ENCODE peak calls at places on chromosome X, in seven cellular contexts. One of them, this sample, is unnamed.

GRCh38 chrX:2413969-2414368 is 86.8 kb downstream of the DHRSX start:
- DNase-seq in lower leg skin: no peak
- DNase-seq in spleen: no peak
- DNase-seq in retinal pigment epithelial cell: no peak
- DNase-seq in psoas muscle: no peak
- DNase-seq in cardiac muscle cell: no peak
- DNase-seq in nephron progenitor cell: no peak
- DNase-seq in this sample: no peak

GRCh38 chrX:1657367-1658082 is 42.7 kb downstream of the ASMT start:
- DNase-seq in lower leg skin: no peak
- DNase-seq in spleen: peak
- DNase-seq in retinal pigment epithelial cell: no peak
- DNase-seq in psoas muscle: no peak
- DNase-seq in cardiac muscle cell: peak
- DNase-seq in nephron progenitor cell: peak
- DNase-seq in this sample: no peak

GRCh38 chrX:103687696-103688191 is 1.2 kb upstream of the MORF4L2 start:
- DNase-seq in lower leg skin: peak
- DNase-seq in spleen: no peak
- DNase-seq in retinal pigment epithelial cell: peak
- DNase-seq in psoas muscle: peak
- DNase-seq in cardiac muscle cell: peak
- DNase-seq in nephron progenitor cell: peak
- DNase-seq in this sample: no peak

GRCh38 chrX:3017492-3017891 is 11.1 kb downstream of the ARSH start:
- DNase-seq in lower leg skin: no peak
- DNase-seq in spleen: no peak
- DNase-seq in retinal pigment epithelial cell: no peak
- DNase-seq in psoas muscle: no peak
- DNase-seq in cardiac muscle cell: no peak
- DNase-seq in nephron progenitor cell: no peak
- DNase-seq in this sample: no peak

GRCh38 chrX:32530802-32531403 is 680.4 kb downstream of the DMD start:
- DNase-seq in lower leg skin: no peak
- DNase-seq in spleen: no peak
- DNase-seq in retinal pigment epithelial cell: peak
- DNase-seq in psoas muscle: no peak
- DNase-seq in cardiac muscle cell: peak
- DNase-seq in nephron progenitor cell: peak
- DNase-seq in this sample: no peak

GRCh38 chrX:101550825-101551767 is 749 bp downstream of the ARMCX1 start:
- DNase-seq in lower leg skin: peak
- DNase-seq in spleen: no peak
- DNase-seq in retinal pigment epithelial cell: no peak
- DNase-seq in psoas muscle: peak
- DNase-seq in cardiac muscle cell: peak
- DNase-seq in nephron progenitor cell: peak
- DNase-seq in this sample: no peak

GRCh38 chrX:132044953-132045352 is 21.9 kb downstream of the STK26 start:
- DNase-seq in lower leg skin: no peak
- DNase-seq in spleen: no peak
- DNase-seq in retinal pigment epithelial cell: no peak
- DNase-seq in psoas muscle: no peak
- DNase-seq in cardiac muscle cell: peak
- DNase-seq in nephron progenitor cell: no peak
- DNase-seq in this sample: no peak

GRCh38 chrX:133943507-133943906 is 41.9 kb downstream of the GPC3 start:
- DNase-seq in lower leg skin: no peak
- DNase-seq in spleen: no peak
- DNase-seq in retinal pigment epithelial cell: no peak
- DNase-seq in psoas muscle: no peak
- DNase-seq in cardiac muscle cell: no peak
- DNase-seq in nephron progenitor cell: no peak
- DNase-seq in this sample: no peak

GRCh38 chrX:75226280-75226679 is 47.6 kb upstream of the UPRT start:
- DNase-seq in lower leg skin: no peak
- DNase-seq in spleen: no peak
- DNase-seq in retinal pigment epithelial cell: no peak
- DNase-seq in psoas muscle: no peak
- DNase-seq in cardiac muscle cell: no peak
- DNase-seq in nephron progenitor cell: no peak
- DNase-seq in this sample: no peak

GRCh38 chrX:14032383-14032782 is 2.7 kb upstream of the GEMIN8 start:
- DNase-seq in lower leg skin: peak
- DNase-seq in spleen: no peak
- DNase-seq in retinal pigment epithelial cell: no peak
- DNase-seq in psoas muscle: no peak
- DNase-seq in cardiac muscle cell: peak
- DNase-seq in nephron progenitor cell: peak
- DNase-seq in this sample: no peak

GRCh38 chrX:108736509-108737479 is at the start of gene IRS4:
- DNase-seq in lower leg skin: no peak
- DNase-seq in spleen: no peak
- DNase-seq in retinal pigment epithelial cell: no peak
- DNase-seq in psoas muscle: no peak
- DNase-seq in cardiac muscle cell: peak
- DNase-seq in nephron progenitor cell: peak
- DNase-seq in this sample: peak

GRCh38 chrX:39601193-39602085 is 496.3 kb downstream of the BCOR start:
- DNase-seq in lower leg skin: no peak
- DNase-seq in spleen: no peak
- DNase-seq in retinal pigment epithelial cell: no peak
- DNase-seq in psoas muscle: no peak
- DNase-seq in cardiac muscle cell: no peak
- DNase-seq in nephron progenitor cell: peak
- DNase-seq in this sample: no peak

GRCh38 chrX:106481341-106481740 is 130.4 kb upstream of the RADX start:
- DNase-seq in lower leg skin: peak
- DNase-seq in spleen: no peak
- DNase-seq in retinal pigment epithelial cell: no peak
- DNase-seq in psoas muscle: no peak
- DNase-seq in cardiac muscle cell: peak
- DNase-seq in nephron progenitor cell: peak
- DNase-seq in this sample: no peak

GRCh38 chrX:105650577-105650976 is 171.8 kb upstream of the NRK start:
- DNase-seq in lower leg skin: no peak
- DNase-seq in spleen: no peak
- DNase-seq in retinal pigment epithelial cell: no peak
- DNase-seq in psoas muscle: no peak
- DNase-seq in cardiac muscle cell: no peak
- DNase-seq in nephron progenitor cell: no peak
- DNase-seq in this sample: no peak

GRCh38 chrX:150051096-150051495 is 112.8 kb upstream of the EOLA2 start:
- DNase-seq in lower leg skin: no peak
- DNase-seq in spleen: no peak
- DNase-seq in retinal pigment epithelial cell: no peak
- DNase-seq in psoas muscle: no peak
- DNase-seq in cardiac muscle cell: no peak
- DNase-seq in nephron progenitor cell: no peak
- DNase-seq in this sample: no peak

GRCh38 chrX:114017086-114017485 is 566.8 kb upstream of the HTR2C start:
- DNase-seq in lower leg skin: no peak
- DNase-seq in spleen: no peak
- DNase-seq in retinal pigment epithelial cell: no peak
- DNase-seq in psoas muscle: no peak
- DNase-seq in cardiac muscle cell: no peak
- DNase-seq in nephron progenitor cell: no peak
- DNase-seq in this sample: no peak
- TF ChIP-seq CTCF in lower leg skin: no peak
- TF ChIP-seq CTCF in spleen: no peak
- TF ChIP-seq CTCF in retinal pigment epithelial cell: no peak
- TF ChIP-seq CTCF in psoas muscle: no peak
- TF ChIP-seq CTCF in cardiac muscle cell: no peak
- TF ChIP-seq CTCF in nephron progenitor cell: no peak
- TF ChIP-seq CTCF in this sample: no peak

DNA sequence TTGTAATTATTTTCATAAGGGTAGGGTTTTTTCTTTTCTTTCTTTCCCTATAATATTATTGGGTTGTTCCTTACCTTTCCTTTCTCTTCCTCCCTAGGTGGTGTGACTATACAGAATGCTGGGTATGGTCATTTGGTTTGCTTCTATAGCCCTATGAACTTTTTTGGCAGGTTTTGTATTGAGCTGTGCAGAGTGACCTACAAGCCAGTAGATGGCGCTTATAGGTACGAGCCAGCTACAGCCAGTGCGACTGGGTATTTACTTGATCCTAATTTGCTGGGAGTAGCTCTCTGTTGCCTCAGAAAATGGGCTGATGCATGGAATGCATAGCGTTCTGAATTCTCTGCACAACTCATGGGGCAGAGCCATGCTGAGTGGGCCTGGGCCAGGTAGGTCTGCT is 423.3 kb downstream of the MAGEE1 start:
- DNase-seq in lower leg skin: no peak
- DNase-seq in spleen: no peak
- DNase-seq in retinal pigment epithelial cell: no peak
- DNase-seq in psoas muscle: no peak
- DNase-seq in cardiac muscle cell: no peak
- DNase-seq in nephron progenitor cell: no peak
- DNase-seq in this sample: no peak
- TF ChIP-seq CTCF in lower leg skin: no peak
- TF ChIP-seq CTCF in spleen: no peak
- TF ChIP-seq CTCF in retinal pigment epithelial cell: no peak
- TF ChIP-seq CTCF in psoas muscle: no peak
- TF ChIP-seq CTCF in cardiac muscle cell: no peak
- TF ChIP-seq CTCF in nephron progenitor cell: no peak
- TF ChIP-seq CTCF in this sample: peak

GRCh38 chrX:137212078-137212632 is 178.4 kb upstream of the GPR101 start:
- DNase-seq in lower leg skin: no peak
- DNase-seq in spleen: no peak
- DNase-seq in retinal pigment epithelial cell: no peak
- DNase-seq in psoas muscle: no peak
- DNase-seq in cardiac muscle cell: no peak
- DNase-seq in nephron progenitor cell: no peak
- DNase-seq in this sample: no peak

DNA sequence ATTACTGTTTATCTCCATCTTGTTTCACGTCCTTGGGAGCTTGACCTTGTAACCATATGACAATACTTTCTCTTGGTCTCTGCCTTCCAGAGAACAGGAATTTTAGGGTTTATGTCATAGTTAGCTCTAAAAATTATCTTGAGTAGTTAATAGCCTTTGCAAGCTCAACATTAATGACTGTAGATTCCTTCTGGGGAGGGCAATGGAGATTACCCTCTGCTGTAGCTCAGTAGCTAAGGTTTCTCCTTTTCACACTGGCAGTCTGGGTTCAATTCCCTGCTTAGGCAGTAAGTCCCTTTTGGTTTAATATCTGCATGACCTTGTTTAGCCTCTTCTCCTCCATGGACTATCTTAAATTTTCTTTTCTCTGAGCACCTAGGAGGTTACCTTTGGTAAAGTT is 181.7 kb upstream of the GPR101 start:
- DNase-seq in lower leg skin: no peak
- DNase-seq in spleen: no peak
- DNase-seq in retinal pigment epithelial cell: no peak
- DNase-seq in psoas muscle: no peak
- DNase-seq in cardiac muscle cell: no peak
- DNase-seq in nephron progenitor cell: no peak
- DNase-seq in this sample: no peak
- TF ChIP-seq CTCF in lower leg skin: no peak
- TF ChIP-seq CTCF in spleen: no peak
- TF ChIP-seq CTCF in retinal pigment epithelial cell: no peak
- TF ChIP-seq CTCF in psoas muscle: no peak
- TF ChIP-seq CTCF in cardiac muscle cell: no peak
- TF ChIP-seq CTCF in nephron progenitor cell: no peak
- TF ChIP-seq CTCF in this sample: no peak

GRCh38 chrX:8364369-8365141 is 100.1 kb upstream of the VCX3B start:
- DNase-seq in lower leg skin: no peak
- DNase-seq in spleen: no peak
- DNase-seq in retinal pigment epithelial cell: no peak
- DNase-seq in psoas muscle: no peak
- DNase-seq in cardiac muscle cell: peak
- DNase-seq in nephron progenitor cell: peak
- DNase-seq in this sample: no peak
- TF ChIP-seq CTCF in lower leg skin: no peak
- TF ChIP-seq CTCF in spleen: no peak
- TF ChIP-seq CTCF in retinal pigment epithelial cell: peak
- TF ChIP-seq CTCF in psoas muscle: peak
- TF ChIP-seq CTCF in cardiac muscle cell: peak
- TF ChIP-seq CTCF in nephron progenitor cell: peak
- TF ChIP-seq CTCF in this sample: peak

DNA sequence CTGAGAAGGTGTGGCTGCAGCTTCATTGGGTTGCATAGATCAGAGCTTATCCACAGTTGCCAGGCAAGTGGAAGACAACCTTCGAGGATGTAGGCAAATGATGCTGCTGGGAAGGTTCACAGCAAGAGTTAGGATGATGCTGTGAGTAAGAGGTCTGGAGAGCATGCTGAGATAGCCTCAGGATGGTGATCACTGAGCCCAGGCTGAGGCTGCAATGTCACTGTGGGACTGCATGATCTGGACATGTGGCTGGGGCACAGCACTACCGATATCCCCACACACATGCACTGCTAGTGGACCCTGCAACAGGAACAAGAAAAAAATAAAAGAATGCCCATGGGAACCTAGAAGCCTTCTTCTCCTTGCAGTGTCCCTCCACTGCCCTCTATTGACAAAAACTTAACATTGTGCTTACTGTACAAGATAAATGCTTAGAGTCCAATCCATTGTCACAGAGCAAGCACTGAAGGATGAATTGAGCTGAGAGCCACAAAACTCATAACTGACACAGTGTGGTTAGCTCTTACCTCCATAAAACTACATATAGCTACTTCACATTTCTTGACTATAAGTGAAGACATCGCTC is 105.6 kb downstream of the CNKSR2 start:
- DNase-seq in lower leg skin: no peak
- DNase-seq in spleen: no peak
- DNase-seq in retinal pigment epithelial cell: peak
- DNase-seq in psoas muscle: no peak
- DNase-seq in cardiac muscle cell: peak
- DNase-seq in nephron progenitor cell: peak
- DNase-seq in this sample: no peak
- TF ChIP-seq CTCF in lower leg skin: no peak
- TF ChIP-seq CTCF in spleen: peak
- TF ChIP-seq CTCF in retinal pigment epithelial cell: peak
- TF ChIP-seq CTCF in psoas muscle: peak
- TF ChIP-seq CTCF in cardiac muscle cell: peak
- TF ChIP-seq CTCF in nephron progenitor cell: peak
- TF ChIP-seq CTCF in this sample: peak

DNA sequence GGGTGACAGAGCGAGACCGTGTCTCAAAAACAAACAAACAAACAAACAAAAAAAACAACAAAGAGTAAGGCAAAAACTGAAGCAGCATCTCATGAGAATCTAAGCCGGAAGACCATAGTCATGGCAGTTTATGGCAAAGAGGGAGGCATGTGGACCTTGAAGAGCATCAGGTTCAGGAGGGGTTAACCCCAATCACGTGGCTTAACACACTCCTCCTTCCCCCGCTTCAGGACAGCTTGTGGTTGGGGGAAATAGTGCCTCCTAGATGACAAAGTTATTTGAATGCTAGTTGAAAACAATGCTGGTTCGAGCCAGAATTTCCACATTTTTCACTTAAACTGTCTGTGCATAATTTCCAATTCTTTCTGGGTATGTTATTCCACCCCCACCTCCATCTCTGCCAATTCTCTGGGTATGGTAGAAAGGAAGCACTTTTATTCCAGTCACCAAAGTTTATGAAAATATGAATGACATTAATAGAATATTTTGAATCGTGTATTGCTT is 11.7 kb upstream of the MAP7D3 start:
- DNase-seq in lower leg skin: no peak
- DNase-seq in spleen: no peak
- DNase-seq in retinal pigment epithelial cell: no peak
- DNase-seq in psoas muscle: no peak
- DNase-seq in cardiac muscle cell: peak
- DNase-seq in nephron progenitor cell: no peak
- DNase-seq in this sample: no peak
- TF ChIP-seq CTCF in lower leg skin: no peak
- TF ChIP-seq CTCF in spleen: no peak
- TF ChIP-seq CTCF in retinal pigment epithelial cell: no peak
- TF ChIP-seq CTCF in psoas muscle: no peak
- TF ChIP-seq CTCF in cardiac muscle cell: no peak
- TF ChIP-seq CTCF in nephron progenitor cell: no peak
- TF ChIP-seq CTCF in this sample: no peak